ENCODE peak calls at places on chromosome 22, in ten cellular contexts. E is OCI-LY7, T is HCT116, V is PC-3, Z is GM23248, R is GM23338, Y is PC-9, F is SK-N-SH, H is hepatocyte, J is MM.1S. I is an unnamed sample. For H3K9me2, the result is how much of the 10 kb centered on the place peaks cover.

GRCh38 chr22:36413022-36413770 is 25.4 kb upstream of the MYH9 start:
- DNase-seq in E (no peak), T (no peak), V (no peak), Z (peak), R (no peak), Y (peak), F (no peak), H (peak), J (no peak), I (no peak)

GRCh38 chr22:41367039-41367679 is 14.6 kb upstream of the TEF start:
- DNase-seq in E (no peak), T (peak), V (peak), Z (peak), R (peak), Y (peak), F (peak), H (peak), J (no peak), I (no peak)

GRCh38 chr22:49354516-49355205 is 473.0 kb downstream of the BRD1 start:
- DNase-seq in E (peak), T (no peak), V (no peak), Z (no peak), R (no peak), Y (no peak), F (peak), H (no peak), J (no peak), I (peak)

GRCh38 chr22:40414838-40415505 is 44.6 kb downstream of the SGSM3 start:
- DNase-seq in E (peak), T (no peak), V (no peak), Z (no peak), R (no peak), Y (no peak), F (peak), H (no peak), J (peak), I (peak)

GRCh38 chr22:31628969-31629723 is 32.9 kb downstream of the PISD start:
- DNase-seq in E (no peak), T (no peak), V (no peak), Z (no peak), R (no peak), Y (no peak), F (no peak), H (no peak), J (no peak), I (no peak)

GRCh38 chr22:49536571-49537131 is 291.0 kb downstream of the BRD1 start:
- DNase-seq in E (no peak), T (no peak), V (no peak), Z (no peak), R (no peak), Y (no peak), F (no peak), H (no peak), J (no peak), I (no peak)

GRCh38 chr22:20508815-20509271 is 1.4 kb downstream of the MED15 start:
- DNase-seq in E (peak), T (no peak), V (no peak), Z (peak), R (no peak), Y (no peak), F (no peak), H (no peak), J (no peak), I (peak)

GRCh38 chr22:29635734-29636357 is 32.4 kb downstream of the NF2 start:
- DNase-seq in E (peak), T (peak), V (peak), Z (peak), R (peak), Y (no peak), F (peak), H (peak), J (peak), I (peak)

GRCh38 chr22:29842740-29843139 is 4.7 kb upstream of the ASCC2 start:
- DNase-seq in E (no peak), T (no peak), V (peak), Z (peak), R (no peak), Y (peak), F (no peak), H (peak), J (no peak), I (no peak)

GRCh38 chr22:42214625-42215415 is 55.6 kb downstream of the TCF20 start:
- DNase-seq in E (no peak), T (no peak), V (no peak), Z (no peak), R (no peak), Y (no peak), F (no peak), H (no peak), J (no peak), I (no peak)

GRCh38 chr22:25362215-25362882 is 142.9 kb downstream of the CRYBB2 start:
- DNase-seq in E (peak), T (peak), V (peak), Z (peak), R (peak), Y (peak), F (peak), H (peak), J (peak), I (peak)

GRCh38 chr22:17191163-17191562 is 28.1 kb downstream of the ADA2 start:
- DNase-seq in E (no peak), T (no peak), V (peak), Z (peak), R (no peak), Y (no peak), F (no peak), H (no peak), J (no peak), I (peak)

GRCh38 chr22:39664485-39665200 is 94.1 kb downstream of the CACNA1I start:
- DNase-seq in E (no peak), T (no peak), V (no peak), Z (no peak), R (peak), Y (peak), F (peak), H (peak), J (no peak), I (no peak)

GRCh38 chr22:40176921-40177737 is 596 bp upstream of the TNRC6B start:
- DNase-seq in E (peak), T (no peak), V (peak), Z (peak), R (peak), Y (peak), F (no peak), H (peak), J (peak), I (peak)

GRCh38 chr22:18110194-18110943 is at the start of gene TUBA8:
- DNase-seq in E (peak), T (no peak), V (peak), Z (peak), R (peak), Y (peak), F (peak), H (peak), J (no peak), I (peak)

GRCh38 chr22:38504731-38505594 is 1.1 kb downstream of the DDX17 start:
- DNase-seq in E (peak), T (no peak), V (no peak), Z (peak), R (peak), Y (peak), F (peak), H (peak), J (peak), I (peak)

GRCh38 chr22:48941903-48942625 is 885.6 kb downstream of the BRD1 start:
- DNase-seq in E (no peak), T (no peak), V (no peak), Z (no peak), R (no peak), Y (no peak), F (no peak), H (no peak), J (no peak), I (no peak)

GRCh38 chr22:33210129-33210784 is 152.1 kb upstream of the SYN3 start:
- DNase-seq in E (peak), T (no peak), V (peak), Z (peak), R (peak), Y (peak), F (peak), H (peak), J (peak), I (peak)

GRCh38 chr22:42399315-42400271 is 32.6 kb downstream of the NFAM1 start:
- DNase-seq in E (peak), T (no peak), V (no peak), Z (no peak), R (peak), Y (no peak), F (peak), H (peak), J (peak), I (peak)

GRCh38 chr22:39332441-39333064 is 13.1 kb upstream of the RPL3 start:
- DNase-seq in E (no peak), T (no peak), V (no peak), Z (peak), R (no peak), Y (no peak), F (no peak), H (no peak), J (no peak), I (no peak)

GRCh38 chr22:35315141-35315854 is 15.6 kb downstream of the TOM1 start:
- DNase-seq in E (no peak), T (no peak), V (no peak), Z (no peak), R (no peak), Y (peak), F (no peak), H (no peak), J (no peak), I (no peak)

GRCh38 chr22:19648419-19648929 is 65.8 kb upstream of the SEPTIN5 start:
- DNase-seq in E (peak), T (peak), V (no peak), Z (peak), R (peak), Y (no peak), F (no peak), H (no peak), J (peak), I (no peak)

GRCh38 chr22:20642668-20643179 is 131.2 kb upstream of the SERPIND1 start:
- DNase-seq in E (no peak), T (no peak), V (no peak), Z (no peak), R (no peak), Y (no peak), F (no peak), H (no peak), J (no peak), I (no peak)

GRCh38 chr22:35124674-35125219 is 58.8 kb downstream of the ISX start:
- DNase-seq in E (no peak), T (no peak), V (no peak), Z (no peak), R (no peak), Y (no peak), F (no peak), H (no peak), J (no peak), I (no peak)

GRCh38 chr22:24506802-24507438 is 11.8 kb downstream of the UPB1 start:
- DNase-seq in E (peak), T (no peak), V (peak), Z (peak), R (peak), Y (no peak), F (no peak), H (peak), J (no peak), I (peak)

GRCh38 chr22:17807571-17808410 is 33.5 kb upstream of the BID start:
- DNase-seq in E (no peak), T (no peak), V (no peak), Z (no peak), R (no peak), Y (no peak), F (no peak), H (no peak), J (no peak), I (no peak)

GRCh38 chr22:37545703-37546435 is 14.4 kb upstream of the CDC42EP1 start:
- DNase-seq in E (no peak), T (no peak), V (peak), Z (peak), R (peak), Y (peak), F (no peak), H (peak), J (no peak), I (no peak)

GRCh38 chr22:49203091-49203862 is 624.4 kb downstream of the BRD1 start:
- DNase-seq in E (no peak), T (no peak), V (no peak), Z (no peak), R (no peak), Y (no peak), F (peak), H (no peak), J (no peak), I (no peak)

GRCh38 chr22:40308999-40309578 is 37.2 kb upstream of the ADSL start:
- DNase-seq in E (no peak), T (no peak), V (no peak), Z (no peak), R (no peak), Y (no peak), F (no peak), H (no peak), J (no peak), I (no peak)

GRCh38 chr22:17120711-17121234 is 387 bp downstream of the TMEM121B start:
- DNase-seq in E (no peak), T (no peak), V (no peak), Z (peak), R (peak), Y (no peak), F (no peak), H (peak), J (no peak), I (no peak)

GRCh38 chr22:38262051-38262795 is 10.6 kb downstream of the TMEM184B start:
- DNase-seq in E (peak), T (no peak), V (peak), Z (peak), R (peak), Y (peak), F (peak), H (no peak), J (peak), I (peak)

GRCh38 chr22:50252081-50253045 is 1.3 kb upstream of the HDAC10 start:
- DNase-seq in E (peak), T (no peak), V (peak), Z (peak), R (peak), Y (peak), F (peak), H (peak), J (peak), I (peak)

GRCh38 chr22:41481925-41482318 is 13.0 kb downstream of the ACO2 start:
- DNase-seq in E (no peak), T (no peak), V (no peak), Z (no peak), R (peak), Y (no peak), F (no peak), H (no peak), J (no peak), I (no peak)

GRCh38 chr22:41799486-41800347 is 762 bp upstream of the CCDC134 start:
- DNase-seq in E (peak), T (no peak), V (no peak), Z (peak), R (peak), Y (no peak), F (peak), H (peak), J (no peak), I (no peak)

GRCh38 chr22:23393721-23394320 is 186.3 kb downstream of the IGLL1 start:
- DNase-seq in E (no peak), T (no peak), V (no peak), Z (no peak), R (no peak), Y (no peak), F (no peak), H (no peak), J (no peak), I (peak)

GRCh38 chr22:20001082-20001638 is 15.5 kb downstream of the ARVCF start:
- DNase-seq in E (no peak), T (no peak), V (no peak), Z (no peak), R (peak), Y (no peak), F (no peak), H (no peak), J (no peak), I (no peak)

GRCh38 chr22:19178659-19179471 is at the start of gene SLC25A1:
- DNase-seq in E (peak), T (peak), V (peak), Z (peak), R (peak), Y (peak), F (peak), H (peak), J (peak), I (peak)

GRCh38 chr22:33677536-33677935 is 242.7 kb downstream of the LARGE1 start:
- DNase-seq in E (no peak), T (no peak), V (no peak), Z (peak), R (no peak), Y (no peak), F (no peak), H (no peak), J (no peak), I (no peak)

GRCh38 chr22:31431950-31432349 is 32.5 kb downstream of the DRG1 start:
- DNase-seq in E (no peak), T (no peak), V (no peak), Z (no peak), R (no peak), Y (no peak), F (no peak), H (no peak), J (no peak), I (no peak)

GRCh38 chr22:44680058-44680457 is 21.9 kb upstream of the PRR5 start:
- DNase-seq in E (no peak), T (no peak), V (no peak), Z (no peak), R (no peak), Y (no peak), F (no peak), H (no peak), J (no peak), I (no peak)

GRCh38 chr22:44676441-44677298 is 25.3 kb upstream of the PRR5 start:
- DNase-seq in E (no peak), T (no peak), V (no peak), Z (peak), R (peak), Y (peak), F (peak), H (peak), J (no peak), I (no peak)

GRCh38 chr22:44678980-44679647 is 22.9 kb upstream of the PRR5 start:
- DNase-seq in E (no peak), T (no peak), V (no peak), Z (no peak), R (no peak), Y (no peak), F (no peak), H (no peak), J (no peak), I (no peak)

GRCh38 chr22:44677299-44678244 is 24.4 kb upstream of the PRR5 start:
- DNase-seq in E (no peak), T (no peak), V (no peak), Z (no peak), R (no peak), Y (no peak), F (no peak), H (no peak), J (no peak), I (no peak)

GRCh38 chr22:44678245-44678979 is 23.6 kb upstream of the PRR5 start:
- DNase-seq in E (no peak), T (no peak), V (no peak), Z (no peak), R (no peak), Y (no peak), F (no peak), H (no peak), J (no peak), I (no peak)
- H3K4me2 ChIP-seq in E (no peak), T (no peak), V (no peak), Z (no peak), R (no peak), Y (no peak), F (no peak), H (peak), J (no peak), I (no peak)

DNA sequence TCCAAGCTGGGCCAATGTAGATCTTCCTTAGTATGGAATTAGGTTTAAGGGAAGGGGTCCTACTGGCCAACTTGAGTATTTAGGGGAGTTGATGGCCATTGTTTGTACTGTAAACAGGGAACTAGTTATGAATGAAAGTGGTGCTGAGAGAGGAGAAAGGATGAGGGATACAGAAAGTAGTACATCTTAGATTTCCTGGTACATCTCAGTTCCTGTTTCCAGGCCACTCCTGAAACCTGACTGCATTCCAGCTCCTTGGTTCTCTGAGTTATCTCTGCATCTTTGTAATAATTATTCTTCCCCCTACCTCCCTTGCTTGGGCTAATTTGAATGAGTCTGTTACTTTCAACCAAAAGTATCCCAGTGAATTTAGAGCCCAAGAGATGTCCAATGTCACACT is 30.1 kb downstream of the MIAT start:
- DNase-seq in E (no peak), T (no peak), V (no peak), Z (no peak), R (no peak), Y (no peak), F (no peak), H (no peak), J (no peak), I (no peak)
- H3K9me2 ChIP-seq in E (under half), T (under half), V (under half), Z (under half), R (under half), Y (under half), F (under half), H (under half), J (under half), I (under half)

DNA sequence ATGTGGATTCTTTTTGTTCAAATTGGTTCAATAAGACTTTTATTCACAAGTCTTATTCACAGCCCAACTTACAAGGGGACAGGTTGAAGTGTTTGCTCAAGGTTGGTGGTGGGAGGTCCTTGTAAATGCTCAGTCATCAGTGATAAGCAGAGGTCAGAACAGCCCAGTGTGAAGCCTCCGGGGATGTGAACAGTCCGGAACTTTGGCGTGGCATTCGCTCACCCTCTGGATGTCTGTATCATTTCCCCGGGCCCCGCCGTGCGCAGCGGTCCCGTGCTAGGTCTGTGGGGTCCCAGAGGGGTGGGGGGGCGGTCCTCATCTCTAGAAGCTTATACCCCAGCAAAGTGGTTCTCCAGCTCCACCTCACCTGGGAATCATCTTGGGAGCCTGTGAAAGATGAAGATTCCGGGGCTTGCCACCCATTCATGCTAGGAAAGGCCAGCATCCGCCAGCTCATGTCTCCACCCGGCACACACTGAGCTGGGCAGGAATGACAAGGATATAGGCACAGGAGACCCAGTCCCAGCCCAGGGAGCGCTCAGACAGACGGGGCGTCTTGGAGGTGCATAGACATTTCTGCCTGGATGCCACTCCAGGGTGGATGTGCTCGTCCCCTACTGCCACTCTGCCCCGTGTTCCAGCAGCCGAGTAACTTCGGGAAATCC is 327.5 kb downstream of the TBC1D22A start:
- DNase-seq in E (no peak), T (no peak), V (no peak), Z (no peak), R (no peak), Y (peak), F (no peak), H (peak), J (no peak), I (no peak)
- H3K4me2 ChIP-seq in E (no peak), T (no peak), V (no peak), Z (no peak), R (peak), Y (no peak), F (no peak), H (peak), J (no peak), I (no peak)

DNA sequence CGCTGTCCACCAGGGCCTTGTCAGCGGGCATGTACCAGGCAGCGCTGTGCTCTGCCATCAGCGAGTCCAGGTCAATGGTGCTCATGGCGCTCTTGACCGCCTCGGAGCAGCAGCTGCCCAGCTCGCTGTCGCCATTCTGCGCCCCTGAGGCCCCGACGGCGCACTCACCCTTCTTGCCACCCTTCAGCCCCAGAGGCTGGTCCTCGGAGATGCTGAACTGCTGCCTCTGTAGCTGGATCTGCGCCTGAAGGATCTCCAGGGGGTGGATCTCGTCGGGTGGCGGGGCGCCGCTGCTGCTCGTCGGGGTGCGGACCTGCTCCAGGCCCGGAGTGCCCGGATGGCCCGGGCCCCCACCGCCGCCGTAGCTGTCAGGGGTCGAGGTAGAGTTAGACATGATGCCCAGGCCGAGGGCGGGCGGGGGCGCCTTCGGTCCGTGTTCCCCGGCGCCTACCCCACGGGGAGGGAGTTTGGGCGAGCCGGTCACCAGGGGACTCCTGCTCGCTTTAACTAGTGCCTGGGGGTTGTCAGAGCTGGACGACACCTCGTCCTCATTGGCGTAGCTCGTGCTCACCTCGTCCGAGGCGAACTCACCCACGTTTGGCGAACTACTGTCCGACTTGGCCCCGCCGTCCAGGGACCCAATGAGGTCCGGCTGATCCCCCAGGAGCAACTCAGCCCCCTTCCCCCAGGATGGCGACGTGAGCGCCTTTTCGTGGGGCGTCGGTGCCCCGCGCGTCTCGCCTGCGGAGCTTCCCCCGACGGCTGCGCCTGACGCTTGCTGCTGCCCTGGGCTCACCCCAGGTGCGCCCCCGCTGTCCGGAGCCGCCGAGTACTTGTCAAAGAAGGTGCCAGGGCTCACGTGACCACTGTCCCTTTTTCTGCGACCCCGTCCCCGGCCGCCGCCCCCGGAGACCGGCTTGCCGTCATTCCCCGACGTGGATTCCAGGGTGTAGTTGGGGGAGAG is 4.4 kb downstream of the MN1 start:
- DNase-seq in E (no peak), T (no peak), V (no peak), Z (no peak), R (no peak), Y (no peak), F (no peak), H (no peak), J (no peak), I (no peak)
- H3K9me2 ChIP-seq in E (under half), T (under half), V (under half), Z (under half), R (under half), Y (under half), F (under half), H (under half), J (under half), I (under half)

I was measured in Karpas-422.